ENCODE peak calls at places on chromosome 9, in eight cellular contexts. T is body of pancreas, F is PC-3, R is right lobe of liver, Q is RWPE2, J is upper lobe of right lung, P is heart right ventricle, L is left lung. E is an unnamed sample. For H3K27me3 and H3K4me1, the result is how much of the 10 kb centered on the place peaks cover.

GRCh38 chr9:136865768-136866103 is 372 bp downstream of the EDF1 start:
- ATAC-seq in Q (peak), R (peak), F (peak), P (peak), T (peak), L (peak), J (peak), E (peak)

GRCh38 chr9:91178281-91179236 is 183.2 kb downstream of the AUH start:
- ATAC-seq in L (no peak), J (peak), T (no peak), Q (no peak), R (no peak), P (peak), F (no peak), E (no peak)

GRCh38 chr9:137388589-137389427 is 34.2 kb downstream of the EXD3 start:
- ATAC-seq in P (no peak), R (peak), T (no peak), F (no peak), L (no peak), J (no peak), Q (no peak), E (no peak)

GRCh38 chr9:16625831-16626230 is 244.6 kb downstream of the BNC2 start:
- ATAC-seq in J (peak), T (no peak), F (no peak), R (no peak), Q (no peak), L (peak), P (no peak), E (no peak)

GRCh38 chr9:134375430-134376385 is 49.5 kb downstream of the RXRA start:
- ATAC-seq in Q (no peak), P (peak), J (no peak), F (no peak), L (peak), R (peak), T (peak), E (peak)

GRCh38 chr9:114288233-114289051 is 34.5 kb upstream of the ORM1 start:
- ATAC-seq in R (no peak), L (no peak), F (no peak), P (no peak), T (peak), Q (peak), J (peak), E (no peak)

GRCh38 chr9:93304574-93305496 is 120.9 kb downstream of the WNK2 start:
- ATAC-seq in L (peak), J (peak), R (peak), P (peak), Q (peak), T (peak), F (peak), E (peak)

GRCh38 chr9:35940474-35941467 is 17.2 kb downstream of the OR2S2 start:
- ATAC-seq in L (peak), R (no peak), F (no peak), P (no peak), J (peak), T (no peak), Q (no peak), E (no peak)

GRCh38 chr9:71663216-71663615 is 105.1 kb downstream of the CEMIP2 start:
- ATAC-seq in Q (no peak), F (no peak), L (no peak), P (no peak), J (no peak), T (no peak), R (peak), E (no peak)

GRCh38 chr9:121454972-121455371 is 44.7 kb downstream of the GGTA1 start:
- ATAC-seq in T (no peak), Q (no peak), F (no peak), J (no peak), L (no peak), P (no peak), R (no peak), E (no peak)

GRCh38 chr9:123300554-123300953 is 32.2 kb upstream of the STRBP start:
- ATAC-seq in J (no peak), L (no peak), P (peak), R (no peak), F (no peak), T (no peak), Q (no peak), E (no peak)

GRCh38 chr9:116233160-116233530 is 79.6 kb downstream of the PAPPA start:
- ATAC-seq in R (no peak), P (no peak), L (no peak), J (no peak), Q (no peak), T (no peak), F (no peak), E (no peak)

GRCh38 chr9:134644715-134645606 is 3.4 kb downstream of the COL5A1 start:
- ATAC-seq in P (peak), J (peak), T (peak), R (no peak), L (peak), Q (peak), F (peak), E (peak)

GRCh38 chr9:228929-229695 is 14.4 kb downstream of the DOCK8 start:
- ATAC-seq in T (no peak), P (no peak), R (no peak), Q (no peak), L (no peak), F (no peak), J (no peak), E (no peak)

GRCh38 chr9:134871941-134872340 is 8.7 kb upstream of the FCN2 start:
- ATAC-seq in J (peak), T (peak), L (peak), R (peak), P (peak), Q (no peak), F (no peak), E (peak)

GRCh38 chr9:35828716-35829083 is at the start of gene FAM221B:
- ATAC-seq in R (peak), T (no peak), J (no peak), Q (peak), F (no peak), P (peak), L (no peak), E (no peak)

GRCh38 chr9:137204731-137205125 is 720 bp downstream of the TMEM203 start:
- ATAC-seq in P (no peak), R (no peak), T (no peak), Q (no peak), L (no peak), J (no peak), F (no peak), E (no peak)

GRCh38 chr9:88521308-88521707 is 13.7 kb upstream of the NXNL2 start:
- ATAC-seq in R (peak), J (peak), T (no peak), Q (no peak), L (peak), P (no peak), F (no peak), E (no peak)

GRCh38 chr9:81609782-81610738 is 79.3 kb downstream of the TLE1 start:
- ATAC-seq in F (no peak), L (no peak), R (peak), T (no peak), J (peak), Q (peak), P (no peak), E (no peak)

GRCh38 chr9:68703672-68704071 is 1.4 kb upstream of the PIP5K1B start:
- ATAC-seq in R (no peak), P (no peak), Q (no peak), T (no peak), L (no peak), F (no peak), J (no peak), E (no peak)
- H3K27me3 ChIP-seq in R (under half), P (under half), Q (half or more), T (under half), L (under half), F (half or more), J (under half), E (under half)

DNA sequence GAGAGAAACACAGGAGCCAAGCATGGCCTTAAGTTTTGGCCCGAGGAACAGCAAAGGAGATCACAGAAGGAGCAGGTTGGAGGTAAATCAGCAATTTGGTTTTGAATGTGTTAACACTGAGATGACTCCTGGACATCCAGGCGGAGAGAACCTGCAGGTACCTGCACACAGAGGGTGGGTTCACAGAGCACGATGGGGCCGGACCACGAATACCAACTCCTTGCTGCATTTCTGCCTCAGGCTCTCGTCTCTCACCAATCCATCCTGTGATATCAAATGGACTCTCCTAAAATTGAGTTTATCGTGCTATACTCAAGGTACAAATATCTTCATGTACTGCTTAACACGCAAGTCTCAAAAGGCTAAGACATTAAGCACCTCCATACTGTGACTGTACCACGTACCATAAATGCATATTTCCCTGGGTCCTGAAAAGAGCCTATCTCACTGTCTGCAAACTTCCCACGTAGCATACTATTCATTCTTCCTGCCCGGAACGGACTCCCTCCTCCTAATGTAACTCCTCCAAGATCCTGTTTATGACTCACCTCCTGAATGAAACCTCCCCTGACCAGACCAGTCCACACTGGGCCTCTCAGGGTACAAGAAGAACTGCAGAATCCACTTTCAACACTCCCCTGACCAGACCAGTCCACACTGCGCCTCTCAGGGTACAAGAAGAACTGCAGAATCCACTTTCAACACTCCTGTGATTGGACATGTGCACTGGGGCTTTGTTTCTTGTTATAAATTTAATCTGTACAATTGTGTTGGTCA is 380.8 kb upstream of the RFX3 start:
- ATAC-seq in P (peak), F (peak), Q (peak), T (peak), L (peak), J (peak), R (peak), E (no peak)
- TF ChIP-seq CTCF in P (no peak), F (peak), Q (no peak), T (no peak), L (no peak), J (peak), R (no peak), E (no peak)

GRCh38 chr9:112110773-112111106 is 64.4 kb downstream of the SUSD1 start:
- ATAC-seq in L (no peak), Q (no peak), T (no peak), R (no peak), P (no peak), F (no peak), J (no peak), E (no peak)

GRCh38 chr9:112112519-112112918 is 62.6 kb downstream of the SUSD1 start:
- ATAC-seq in T (no peak), L (no peak), P (no peak), J (no peak), F (peak), Q (peak), R (no peak), E (no peak)

GRCh38 chr9:112112941-112113399 is 62.1 kb downstream of the SUSD1 start:
- ATAC-seq in L (peak), F (peak), T (peak), J (peak), Q (peak), P (peak), R (peak), E (no peak)

GRCh38 chr9:112110094-112110772 is 64.9 kb downstream of the SUSD1 start:
- ATAC-seq in J (no peak), L (no peak), Q (peak), T (no peak), F (no peak), R (no peak), P (no peak), E (no peak)

DNA sequence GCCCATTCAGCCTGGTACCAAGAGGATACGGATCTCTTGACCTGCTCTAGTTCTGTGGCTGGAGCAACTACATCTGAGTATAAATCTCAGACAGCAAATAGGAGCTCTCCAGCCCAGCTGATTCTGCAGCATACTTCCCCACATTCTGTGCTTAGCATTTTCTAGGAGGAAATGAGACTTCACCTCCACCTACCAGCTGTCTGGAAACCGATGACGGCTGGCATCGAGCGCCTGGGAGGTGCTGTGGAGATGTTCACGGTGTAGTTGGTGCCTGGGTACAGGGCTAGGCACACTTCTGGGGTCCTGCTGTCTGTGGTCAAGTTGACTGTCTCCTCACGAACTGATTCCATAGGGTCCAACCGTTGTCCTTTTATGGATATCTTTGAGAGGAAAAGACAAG is 63.6 kb downstream of the SUSD1 start:
- ATAC-seq in F (no peak), J (no peak), R (no peak), L (no peak), T (no peak), P (no peak), Q (no peak), E (no peak)
- H3K4me1 ChIP-seq in F (under half), J (under half), R (under half), L (under half), T (under half), P (under half), Q (under half), E (under half)

DNA sequence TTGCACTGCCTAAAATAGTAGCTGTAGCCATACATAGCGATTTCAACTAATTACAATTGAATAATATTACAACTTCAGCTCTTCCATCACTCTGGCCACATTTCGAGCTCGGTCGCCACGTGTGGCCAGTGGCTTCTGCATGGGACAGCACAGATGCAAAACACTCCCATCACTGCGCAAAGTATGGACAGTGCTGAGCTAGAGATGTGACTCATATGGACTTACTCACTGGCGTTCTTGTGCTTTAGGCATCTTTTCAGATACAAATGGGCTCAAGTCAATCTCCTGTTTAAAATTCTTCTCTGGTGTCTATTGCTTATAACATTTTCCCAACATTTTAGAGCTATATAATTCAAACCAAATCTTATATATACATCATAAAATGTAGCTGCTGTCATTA is 222.7 kb downstream of the ELAVL2 start:
- ATAC-seq in F (no peak), Q (no peak), P (no peak), T (no peak), R (no peak), J (no peak), L (no peak), E (no peak)
- H3K27me3 ChIP-seq in F (under half), Q (under half), P (under half), T (under half), R (under half), J (under half), L (under half), E (under half)

GRCh38 chr9:110919609-110920008 is 118.7 kb downstream of the LPAR1 start:
- ATAC-seq in F (peak), P (peak), Q (peak), L (peak), R (no peak), J (peak), T (no peak), E (peak)
- TF ChIP-seq CTCF in F (no peak), P (no peak), Q (no peak), L (no peak), R (no peak), J (no peak), T (no peak), E (no peak)

GRCh38 chr9:77951369-77951768 is 80.2 kb downstream of the GNAQ start:
- ATAC-seq in T (no peak), R (no peak), F (peak), Q (no peak), J (no peak), P (no peak), L (no peak), E (no peak)

GRCh38 chr9:77953590-77953989 is 78.0 kb downstream of the GNAQ start:
- ATAC-seq in P (no peak), F (peak), R (peak), T (no peak), Q (peak), J (peak), L (peak), E (no peak)

GRCh38 chr9:77954018-77954417 is 77.6 kb downstream of the GNAQ start:
- ATAC-seq in R (peak), Q (no peak), T (no peak), L (peak), J (peak), P (peak), F (no peak), E (no peak)

GRCh38 chr9:77954619-77955018 is 77.0 kb downstream of the GNAQ start:
- ATAC-seq in T (no peak), F (no peak), P (no peak), Q (no peak), L (no peak), R (no peak), J (no peak), E (no peak)

DNA sequence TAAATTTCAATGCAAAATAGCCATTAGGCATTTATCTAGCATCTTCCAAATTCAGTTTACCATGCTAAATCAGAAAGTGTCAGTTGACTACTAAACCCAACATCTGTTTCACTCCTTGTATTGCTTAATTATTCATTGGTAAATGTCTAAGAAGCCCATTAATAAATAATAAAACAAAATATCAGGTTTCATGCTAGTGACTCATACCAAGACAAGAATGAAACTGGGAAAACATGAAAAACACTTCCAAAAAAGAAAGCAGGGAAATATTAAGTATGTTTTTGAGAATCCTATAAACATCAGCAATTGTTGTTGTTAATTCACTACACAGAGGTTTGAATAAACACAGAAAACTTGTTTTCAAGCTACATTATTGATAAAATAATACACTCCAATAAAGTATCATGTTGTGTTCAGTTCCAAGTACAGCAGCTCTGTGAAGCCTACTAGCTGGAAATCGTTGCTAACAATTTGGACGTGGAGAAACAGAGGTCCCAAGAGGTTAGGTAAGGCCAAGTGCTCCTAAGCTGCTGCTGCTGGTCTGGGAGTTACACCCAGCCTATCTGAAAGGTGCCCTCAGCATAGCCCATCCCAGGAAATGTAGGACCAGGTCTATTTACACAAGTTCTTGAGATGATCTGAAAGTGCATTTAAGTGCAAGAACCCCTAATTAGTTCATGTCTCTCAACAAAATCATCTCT is 78.8 kb downstream of the GNAQ start:
- ATAC-seq in T (peak), L (peak), R (peak), P (peak), Q (peak), J (peak), F (no peak), E (peak)
- H3K4me1 ChIP-seq in T (under half), L (half or more), R (under half), P (half or more), Q (under half), J (under half), F (under half), E (under half)

GRCh38 chr9:130666393-130667116 is 2.2 kb downstream of the PRDM12 start:
- ATAC-seq in P (no peak), L (no peak), F (no peak), T (no peak), Q (no peak), R (no peak), J (no peak), E (no peak)
- H3K27me3 ChIP-seq in P (under half), L (half or more), F (under half), T (half or more), Q (half or more), R (under half), J (half or more), E (half or more)

GRCh38 chr9:20625003-20625349 is 2.7 kb upstream of the MLLT3 start:
- ATAC-seq in P (no peak), Q (no peak), R (no peak), L (no peak), T (no peak), J (no peak), F (no peak), E (no peak)
- TF ChIP-seq CTCF in P (no peak), Q (peak), R (no peak), L (peak), T (no peak), J (no peak), F (no peak), E (no peak)

GRCh38 chr9:70114898-70115297 is 71.2 kb downstream of the MAMDC2 start:
- ATAC-seq in L (no peak), Q (no peak), P (no peak), F (no peak), J (no peak), T (no peak), R (no peak), E (no peak)
- H3K4me1 ChIP-seq in L (under half), Q (under half), P (under half), F (under half), J (under half), T (under half), R (under half), E (under half)

GRCh38 chr9:40928803-40929487 is 199.5 kb downstream of the FOXD4L6 start:
- ATAC-seq in Q (no peak), T (no peak), F (no peak), L (no peak), J (no peak), R (no peak), P (no peak), E (no peak)

GRCh38 chr9:40927851-40928802 is 200.4 kb downstream of the FOXD4L6 start:
- ATAC-seq in R (no peak), T (no peak), J (peak), Q (no peak), P (no peak), L (no peak), F (no peak), E (no peak)

GRCh38 chr9:40925149-40925548 is 203.3 kb downstream of the FOXD4L6 start:
- ATAC-seq in P (no peak), Q (no peak), F (no peak), J (peak), R (no peak), L (no peak), T (no peak), E (no peak)

GRCh38 chr9:40927260-40927631 is 201.2 kb downstream of the FOXD4L6 start:
- ATAC-seq in F (no peak), T (no peak), L (no peak), R (no peak), P (no peak), Q (no peak), J (no peak), E (no peak)

GRCh38 chr9:40926404-40927259 is 201.8 kb downstream of the FOXD4L6 start:
- ATAC-seq in T (no peak), J (no peak), Q (no peak), F (no peak), R (no peak), P (peak), L (no peak), E (no peak)
- H3K27me3 ChIP-seq in T (under half), J (under half), Q (under half), F (half or more), R (under half), P (under half), L (under half), E (under half)

E was measured in gastroesophageal sphincter.